ENCODE peak calls at places on chromosome 1, in ten cellular contexts. One of them, this sample, is unnamed.

GRCh38 chr1:37323486-37324377 is 150.6 kb upstream of the ZC3H12A start:
- DNase-seq in OCI-LY7: peak
- DNase-seq in activated B cell treated with CpG ODN at 0.5 μM for 24 hours: no peak
- DNase-seq in fibroblast of lung: no peak
- DNase-seq in astrocyte of the spinal cord: peak
- DNase-seq in lower leg skin: no peak
- DNase-seq in cardiac muscle cell: no peak
- DNase-seq in fibroblast of pulmonary artery: peak
- DNase-seq in left lung: no peak
- DNase-seq in lower lobe of right lung: no peak
- DNase-seq in this sample: peak

GRCh38 chr1:14968251-14968812 is 185.2 kb upstream of the TMEM51 start:
- DNase-seq in OCI-LY7: no peak
- DNase-seq in activated B cell treated with CpG ODN at 0.5 μM for 24 hours: no peak
- DNase-seq in fibroblast of lung: peak
- DNase-seq in astrocyte of the spinal cord: peak
- DNase-seq in lower leg skin: peak
- DNase-seq in cardiac muscle cell: no peak
- DNase-seq in fibroblast of pulmonary artery: peak
- DNase-seq in left lung: no peak
- DNase-seq in lower lobe of right lung: no peak
- DNase-seq in this sample: peak

GRCh38 chr1:162844153-162844552 is 16.8 kb downstream of the CCDC190 start:
- DNase-seq in OCI-LY7: no peak
- DNase-seq in activated B cell treated with CpG ODN at 0.5 μM for 24 hours: no peak
- DNase-seq in fibroblast of lung: no peak
- DNase-seq in astrocyte of the spinal cord: no peak
- DNase-seq in lower leg skin: no peak
- DNase-seq in cardiac muscle cell: no peak
- DNase-seq in fibroblast of pulmonary artery: no peak
- DNase-seq in left lung: no peak
- DNase-seq in lower lobe of right lung: no peak
- DNase-seq in this sample: no peak

GRCh38 chr1:143720087-143721023 is 251.4 kb downstream of the FAM72C start:
- DNase-seq in OCI-LY7: no peak
- DNase-seq in activated B cell treated with CpG ODN at 0.5 μM for 24 hours: no peak
- DNase-seq in fibroblast of lung: no peak
- DNase-seq in astrocyte of the spinal cord: no peak
- DNase-seq in lower leg skin: no peak
- DNase-seq in cardiac muscle cell: no peak
- DNase-seq in fibroblast of pulmonary artery: peak
- DNase-seq in left lung: no peak
- DNase-seq in lower lobe of right lung: peak
- DNase-seq in this sample: peak

GRCh38 chr1:24100945-24101737 is 10.8 kb downstream of the MYOM3 start:
- DNase-seq in OCI-LY7: no peak
- DNase-seq in activated B cell treated with CpG ODN at 0.5 μM for 24 hours: no peak
- DNase-seq in fibroblast of lung: no peak
- DNase-seq in astrocyte of the spinal cord: no peak
- DNase-seq in lower leg skin: no peak
- DNase-seq in cardiac muscle cell: no peak
- DNase-seq in fibroblast of pulmonary artery: no peak
- DNase-seq in left lung: no peak
- DNase-seq in lower lobe of right lung: peak
- DNase-seq in this sample: no peak

GRCh38 chr1:119285482-119285881 is 83.1 kb upstream of the HAO2 start:
- DNase-seq in OCI-LY7: no peak
- DNase-seq in activated B cell treated with CpG ODN at 0.5 μM for 24 hours: no peak
- DNase-seq in fibroblast of lung: peak
- DNase-seq in astrocyte of the spinal cord: peak
- DNase-seq in lower leg skin: no peak
- DNase-seq in cardiac muscle cell: no peak
- DNase-seq in fibroblast of pulmonary artery: peak
- DNase-seq in left lung: no peak
- DNase-seq in lower lobe of right lung: no peak
- DNase-seq in this sample: peak

GRCh38 chr1:199472025-199472424 is 555.5 kb upstream of the NR5A2 start:
- DNase-seq in OCI-LY7: no peak
- DNase-seq in activated B cell treated with CpG ODN at 0.5 μM for 24 hours: no peak
- DNase-seq in fibroblast of lung: no peak
- DNase-seq in astrocyte of the spinal cord: no peak
- DNase-seq in lower leg skin: no peak
- DNase-seq in cardiac muscle cell: no peak
- DNase-seq in fibroblast of pulmonary artery: peak
- DNase-seq in left lung: no peak
- DNase-seq in lower lobe of right lung: no peak
- DNase-seq in this sample: no peak

GRCh38 chr1:184254849-184255248 is 132.0 kb upstream of the C1orf21 start:
- DNase-seq in OCI-LY7: no peak
- DNase-seq in activated B cell treated with CpG ODN at 0.5 μM for 24 hours: no peak
- DNase-seq in fibroblast of lung: no peak
- DNase-seq in astrocyte of the spinal cord: no peak
- DNase-seq in lower leg skin: no peak
- DNase-seq in cardiac muscle cell: no peak
- DNase-seq in fibroblast of pulmonary artery: no peak
- DNase-seq in left lung: no peak
- DNase-seq in lower lobe of right lung: no peak
- DNase-seq in this sample: no peak

GRCh38 chr1:114386129-114387037 is 124.6 kb downstream of the TRIM33 start:
- DNase-seq in OCI-LY7: no peak
- DNase-seq in activated B cell treated with CpG ODN at 0.5 μM for 24 hours: no peak
- DNase-seq in fibroblast of lung: no peak
- DNase-seq in astrocyte of the spinal cord: no peak
- DNase-seq in lower leg skin: no peak
- DNase-seq in cardiac muscle cell: no peak
- DNase-seq in fibroblast of pulmonary artery: no peak
- DNase-seq in left lung: no peak
- DNase-seq in lower lobe of right lung: no peak
- DNase-seq in this sample: no peak

GRCh38 chr1:56631901-56632300 is 13.2 kb upstream of the PRKAA2 start:
- DNase-seq in OCI-LY7: no peak
- DNase-seq in activated B cell treated with CpG ODN at 0.5 μM for 24 hours: no peak
- DNase-seq in fibroblast of lung: no peak
- DNase-seq in astrocyte of the spinal cord: no peak
- DNase-seq in lower leg skin: no peak
- DNase-seq in cardiac muscle cell: no peak
- DNase-seq in fibroblast of pulmonary artery: no peak
- DNase-seq in left lung: no peak
- DNase-seq in lower lobe of right lung: no peak
- DNase-seq in this sample: no peak

GRCh38 chr1:42439940-42440339 is 15.9 kb downstream of the ZMYND12 start:
- DNase-seq in OCI-LY7: no peak
- DNase-seq in activated B cell treated with CpG ODN at 0.5 μM for 24 hours: no peak
- DNase-seq in fibroblast of lung: peak
- DNase-seq in astrocyte of the spinal cord: peak
- DNase-seq in lower leg skin: no peak
- DNase-seq in cardiac muscle cell: no peak
- DNase-seq in fibroblast of pulmonary artery: peak
- DNase-seq in left lung: no peak
- DNase-seq in lower lobe of right lung: no peak
- DNase-seq in this sample: peak

GRCh38 chr1:15153842-15154479 is 414 bp downstream of the TMEM51 start:
- DNase-seq in OCI-LY7: no peak
- DNase-seq in activated B cell treated with CpG ODN at 0.5 μM for 24 hours: peak
- DNase-seq in fibroblast of lung: peak
- DNase-seq in astrocyte of the spinal cord: peak
- DNase-seq in lower leg skin: no peak
- DNase-seq in cardiac muscle cell: peak
- DNase-seq in fibroblast of pulmonary artery: peak
- DNase-seq in left lung: peak
- DNase-seq in lower lobe of right lung: peak
- DNase-seq in this sample: peak

DNA sequence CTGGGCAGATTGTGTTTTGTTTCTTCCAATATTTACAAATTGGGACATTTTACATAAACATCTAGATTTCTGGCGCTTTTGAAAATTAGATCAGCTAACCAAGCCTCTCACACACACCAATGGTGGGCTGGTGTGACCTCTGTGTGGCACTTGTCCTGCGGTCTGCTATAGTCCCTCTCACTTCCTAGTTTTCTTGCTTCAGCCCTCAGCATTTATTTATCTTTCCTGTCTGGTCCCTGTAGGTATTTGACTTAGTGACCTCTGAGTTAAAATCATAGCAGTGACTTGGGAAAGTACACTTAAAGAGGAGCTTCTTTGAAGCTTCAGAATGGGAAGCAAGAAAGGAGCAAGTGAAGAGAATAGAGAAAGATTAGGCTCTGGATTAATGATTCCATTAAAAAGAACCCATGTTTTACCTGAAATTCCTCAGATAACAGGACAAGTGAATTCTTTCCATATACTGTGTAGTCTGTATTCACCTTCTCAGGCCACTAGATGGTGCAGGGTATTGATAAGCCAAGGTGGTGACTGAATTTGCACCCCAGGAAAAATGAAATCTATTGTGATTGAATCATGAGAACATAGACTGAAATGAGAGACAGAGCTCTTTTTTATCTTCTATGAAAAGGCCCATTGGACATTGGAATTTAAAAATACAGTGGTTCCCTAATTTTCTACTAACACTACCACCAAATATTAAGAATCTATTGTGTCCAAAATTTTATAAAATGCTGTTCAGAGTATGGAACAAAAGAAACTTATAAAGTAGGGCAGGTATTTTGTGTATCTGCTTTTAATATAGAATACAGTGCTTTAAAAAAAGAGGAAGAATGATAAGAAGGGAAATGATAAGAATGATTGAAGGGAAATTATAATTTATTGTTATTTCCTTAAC is 7.1 kb upstream of the DIPK1A start:
- DNase-seq in OCI-LY7: peak
- DNase-seq in activated B cell treated with CpG ODN at 0.5 μM for 24 hours: no peak
- DNase-seq in fibroblast of lung: no peak
- DNase-seq in astrocyte of the spinal cord: no peak
- DNase-seq in lower leg skin: no peak
- DNase-seq in cardiac muscle cell: no peak
- DNase-seq in fibroblast of pulmonary artery: peak
- DNase-seq in left lung: no peak
- DNase-seq in lower lobe of right lung: no peak
- DNase-seq in this sample: peak
- TF ChIP-seq CTCF in OCI-LY7: peak
- TF ChIP-seq CTCF in activated B cell treated with CpG ODN at 0.5 μM for 24 hours: peak
- TF ChIP-seq CTCF in fibroblast of lung: peak
- TF ChIP-seq CTCF in astrocyte of the spinal cord: peak
- TF ChIP-seq CTCF in lower leg skin: no peak
- TF ChIP-seq CTCF in cardiac muscle cell: peak
- TF ChIP-seq CTCF in fibroblast of pulmonary artery: peak
- TF ChIP-seq CTCF in left lung: peak
- TF ChIP-seq CTCF in lower lobe of right lung: peak
- TF ChIP-seq CTCF in this sample: peak

DNA sequence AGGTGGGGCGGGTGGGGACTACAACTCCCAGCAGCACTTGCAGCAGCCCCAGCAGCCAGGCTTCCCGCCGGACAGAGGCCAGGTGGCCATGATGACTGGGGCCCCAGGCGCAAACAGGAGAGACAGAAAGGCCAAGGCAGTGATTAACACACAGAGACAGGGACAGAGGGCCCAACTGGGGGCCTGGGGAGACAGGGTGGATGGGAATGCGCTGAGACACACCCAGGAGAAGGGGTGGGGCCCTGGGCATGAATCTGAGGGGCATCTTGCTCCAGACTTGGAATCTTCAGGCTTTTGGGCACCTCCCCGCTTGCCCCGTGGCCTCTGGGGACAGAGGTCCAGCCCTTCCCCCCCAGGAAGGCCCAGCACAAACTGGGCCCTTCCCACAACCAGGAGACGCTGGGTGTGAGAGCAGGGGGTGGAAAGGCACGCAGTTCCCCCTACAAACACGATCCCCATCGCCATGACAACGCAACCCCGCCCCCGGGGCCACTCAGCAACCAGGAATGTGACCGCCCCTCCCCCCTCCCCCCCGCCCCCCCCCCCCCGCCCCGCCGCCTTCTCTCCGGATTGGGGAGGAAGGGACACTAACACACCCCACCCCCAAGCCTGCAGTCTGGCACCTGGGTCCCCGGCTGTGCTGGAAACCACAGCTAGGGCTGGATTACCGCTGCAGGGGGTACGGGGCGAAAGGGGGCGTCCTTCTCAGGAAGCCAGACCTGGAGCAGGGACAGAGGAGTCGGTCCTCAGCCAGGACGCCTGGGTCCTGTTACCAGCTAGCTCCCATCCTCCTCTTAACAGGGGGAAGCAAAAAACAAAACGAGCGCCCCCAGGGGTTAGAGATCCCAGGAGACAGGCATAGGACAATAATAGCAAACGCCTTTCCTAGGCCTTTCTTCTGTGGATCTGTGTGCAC is 4.5 kb downstream of the HDGF start:
- DNase-seq in OCI-LY7: peak
- DNase-seq in activated B cell treated with CpG ODN at 0.5 μM for 24 hours: peak
- DNase-seq in fibroblast of lung: peak
- DNase-seq in astrocyte of the spinal cord: peak
- DNase-seq in lower leg skin: peak
- DNase-seq in cardiac muscle cell: peak
- DNase-seq in fibroblast of pulmonary artery: peak
- DNase-seq in left lung: peak
- DNase-seq in lower lobe of right lung: peak
- DNase-seq in this sample: peak
- TF ChIP-seq CTCF in OCI-LY7: peak
- TF ChIP-seq CTCF in activated B cell treated with CpG ODN at 0.5 μM for 24 hours: no peak
- TF ChIP-seq CTCF in fibroblast of lung: no peak
- TF ChIP-seq CTCF in astrocyte of the spinal cord: peak
- TF ChIP-seq CTCF in lower leg skin: no peak
- TF ChIP-seq CTCF in cardiac muscle cell: peak
- TF ChIP-seq CTCF in fibroblast of pulmonary artery: peak
- TF ChIP-seq CTCF in left lung: no peak
- TF ChIP-seq CTCF in lower lobe of right lung: no peak
- TF ChIP-seq CTCF in this sample: no peak

GRCh38 chr1:232211149-232211548 is 418.8 kb downstream of the SIPA1L2 start:
- DNase-seq in OCI-LY7: peak
- DNase-seq in activated B cell treated with CpG ODN at 0.5 μM for 24 hours: no peak
- DNase-seq in fibroblast of lung: no peak
- DNase-seq in astrocyte of the spinal cord: no peak
- DNase-seq in lower leg skin: no peak
- DNase-seq in cardiac muscle cell: no peak
- DNase-seq in fibroblast of pulmonary artery: no peak
- DNase-seq in left lung: no peak
- DNase-seq in lower lobe of right lung: no peak
- DNase-seq in this sample: no peak
- TF ChIP-seq CTCF in OCI-LY7: peak
- TF ChIP-seq CTCF in activated B cell treated with CpG ODN at 0.5 μM for 24 hours: no peak
- TF ChIP-seq CTCF in fibroblast of lung: peak
- TF ChIP-seq CTCF in astrocyte of the spinal cord: peak
- TF ChIP-seq CTCF in lower leg skin: no peak
- TF ChIP-seq CTCF in cardiac muscle cell: peak
- TF ChIP-seq CTCF in fibroblast of pulmonary artery: peak
- TF ChIP-seq CTCF in left lung: no peak
- TF ChIP-seq CTCF in lower lobe of right lung: peak
- TF ChIP-seq CTCF in this sample: no peak

GRCh38 chr1:17441265-17441992 is 2.0 kb upstream of the RCC2 start:
- DNase-seq in OCI-LY7: peak
- DNase-seq in activated B cell treated with CpG ODN at 0.5 μM for 24 hours: no peak
- DNase-seq in fibroblast of lung: peak
- DNase-seq in astrocyte of the spinal cord: peak
- DNase-seq in lower leg skin: no peak
- DNase-seq in cardiac muscle cell: no peak
- DNase-seq in fibroblast of pulmonary artery: peak
- DNase-seq in left lung: no peak
- DNase-seq in lower lobe of right lung: no peak
- DNase-seq in this sample: peak
- TF ChIP-seq CTCF in OCI-LY7: no peak
- TF ChIP-seq CTCF in activated B cell treated with CpG ODN at 0.5 μM for 24 hours: no peak
- TF ChIP-seq CTCF in fibroblast of lung: no peak
- TF ChIP-seq CTCF in astrocyte of the spinal cord: no peak
- TF ChIP-seq CTCF in lower leg skin: no peak
- TF ChIP-seq CTCF in cardiac muscle cell: no peak
- TF ChIP-seq CTCF in fibroblast of pulmonary artery: no peak
- TF ChIP-seq CTCF in left lung: no peak
- TF ChIP-seq CTCF in lower lobe of right lung: no peak
- TF ChIP-seq CTCF in this sample: no peak

This sample was measured in RWPE1.